ENCODE peak calls at places on chromosomes 6 and 20, in five cellular contexts. H is stimulated activated CD4-positive, alpha-beta T cell treated with anti-CD3 and anti-CD28 coated beads, Interleukin-2, amount 100 ng/mL, for 48 hours; Q is stimulated activated naive CD8-positive, alpha-beta T cell treated with anti-CD3 and anti-CD28 coated beads, Interleukin-15, Interleukin-2, amounts not matched to agents 100 U/mL and 50 U/mL, for 24 hours; M is epithelial cell of esophagus; X is hepatic stellate cell. L is an unnamed sample.

GRCh38 chr20:64035933-64036345 is at the start of gene C20orf204:
- DNase-seq in M (no peak), H (no peak), X (no peak), Q (no peak), L (no peak)

GRCh38 chr6:6407061-6407723 is 86.7 kb upstream of the F13A1 start:
- DNase-seq in M (no peak), X (no peak), Q (no peak), H (no peak), L (no peak)

GRCh38 chr6:108524528-108525218 is 36.0 kb upstream of the FOXO3 start:
- DNase-seq in H (no peak), X (peak; percentile 14), Q (no peak), M (no peak), L (no peak)

GRCh38 chr6:154359679-154360078 is 3.1 kb upstream of the IPCEF1 start:
- DNase-seq in Q (no peak), M (no peak), H (no peak), X (no peak), L (no peak)

GRCh38 chr6:43093361-43094289 is 17.5 kb downstream of the PTK7 start:
- DNase-seq in H (no peak), Q (no peak), X (peak; percentile 69), M (peak; percentile 50), L (no peak)

GRCh38 chr6:70371454-70372105 is 41.7 kb upstream of the FAM135A start:
- DNase-seq in M (peak; percentile 88), Q (no peak), X (peak; percentile 17), H (no peak), L (peak; percentile 36)

GRCh38 chr20:38109657-38110524 is 55.2 kb downstream of the TGM2 start:
- DNase-seq in Q (no peak), X (peak; percentile 84), M (peak; percentile 87), H (no peak), L (peak; percentile 98)

GRCh38 chr6:153160221-153160620 is 29.1 kb upstream of the RGS17 start:
- DNase-seq in M (no peak), Q (no peak), X (no peak), H (no peak), L (no peak)

GRCh38 chr6:3026811-3027626 is 27.3 kb downstream of the NQO2 start:
- DNase-seq in Q (peak; percentile 28), M (no peak), H (no peak), X (no peak), L (no peak)

GRCh38 chr6:160221423-160221822 is 37.2 kb downstream of the SLC22A2 start:
- DNase-seq in M (peak; percentile 68), H (no peak), Q (no peak), X (no peak), L (no peak)

GRCh38 chr6:145147559-145147958 is 587.8 kb downstream of the EPM2A start:
- DNase-seq in M (peak; percentile 57), X (no peak), H (no peak), Q (no peak), L (no peak)

GRCh38 chr6:3405679-3406078 is 51.2 kb downstream of the SLC22A23 start:
- DNase-seq in M (peak; percentile 91), H (no peak), Q (no peak), X (no peak), L (no peak)

GRCh38 chr6:161536141-161536735 is 262.4 kb upstream of the AGPAT4 start:
- DNase-seq in Q (no peak), M (no peak), H (no peak), X (no peak), L (no peak)

GRCh38 chr6:130105996-130106704 is 87.8 kb downstream of the L3MBTL3 start:
- DNase-seq in Q (no peak), H (no peak), X (no peak), M (no peak), L (no peak)

GRCh38 chr6:1242439-1242838 is 69.5 kb upstream of the FOXQ1 start:
- DNase-seq in H (no peak), Q (no peak), M (no peak), X (no peak), L (no peak)

GRCh38 chr20:47205577-47206123 is 150.8 kb downstream of the ZMYND8 start:
- DNase-seq in X (peak; percentile 73), H (peak; percentile 58), Q (no peak), M (peak; percentile 70), L (peak; percentile 97)

GRCh38 chr20:40657526-40657925 is 31.5 kb downstream of the MAFB start:
- DNase-seq in H (no peak), Q (no peak), M (no peak), X (no peak), L (no peak)

GRCh38 chr20:4720121-4720976 is 1.4 kb upstream of the PRND start:
- DNase-seq in H (peak; percentile 74), Q (peak; percentile 80), M (peak; percentile 66), X (peak; percentile 85), L (peak; percentile 81)

GRCh38 chr6:83294676-83295075 is 101.5 kb downstream of the RWDD2A start:
- DNase-seq in H (no peak), Q (no peak), M (no peak), X (no peak), L (no peak)

GRCh38 chr6:125818225-125818657 is 27.5 kb downstream of the NCOA7 start:
- DNase-seq in X (no peak), Q (no peak), M (no peak), H (no peak), L (no peak)

GRCh38 chr6:22221211-22221610 is 75.6 kb downstream of the PRL start:
- DNase-seq in X (no peak), M (peak; percentile 72), Q (no peak), H (no peak), L (no peak)

GRCh38 chr6:74971631-74972030 is 234.2 kb downstream of the COL12A1 start:
- DNase-seq in H (no peak), X (no peak), M (no peak), Q (no peak), L (peak; percentile 5)

GRCh38 chr6:44920952-44921491 is 407.1 kb upstream of the RUNX2 start:
- DNase-seq in X (no peak), Q (no peak), M (no peak), H (no peak), L (no peak)

GRCh38 chr6:30463651-30464618 is 25.4 kb upstream of the HLA-E start:
- DNase-seq in M (peak; percentile 21), Q (peak; percentile 69), X (peak; percentile 41), H (peak; percentile 49), L (no peak)

GRCh38 chr20:40683221-40683893 is 5.7 kb downstream of the MAFB start:
- DNase-seq in X (peak; percentile 77), M (peak; percentile 70), H (no peak), Q (no peak), L (no peak)

GRCh38 chr6:24357336-24358218 is at the start of gene DCDC2:
- DNase-seq in M (peak; percentile 61), Q (peak; percentile 27), X (no peak), H (peak; percentile 36), L (no peak)

GRCh38 chr6:139409026-139409425 is 34.6 kb upstream of the CITED2 start:
- DNase-seq in Q (no peak), M (peak; percentile 77), H (no peak), X (peak; percentile 51), L (no peak)

GRCh38 chr6:47733879-47734558 is 35.6 kb downstream of the ADGRF4 start:
- DNase-seq in H (no peak), Q (no peak), M (peak; percentile 72), X (no peak), L (peak; percentile 10)

GRCh38 chr20:58945967-58946631 is 35.0 kb upstream of the NELFCD start:
- DNase-seq in Q (no peak), H (no peak), X (no peak), M (no peak), L (no peak)

GRCh38 chr6:132511159-132511835 is 1.6 kb downstream of the STX7 start:
- DNase-seq in H (no peak), X (no peak), M (peak; percentile 5), Q (no peak), L (no peak)

GRCh38 chr20:62300319-62300718 is 2.5 kb upstream of the ADRM1 start:
- DNase-seq in Q (no peak), X (no peak), M (no peak), H (no peak), L (no peak)

GRCh38 chr20:53922901-53923314 is 147.5 kb downstream of the BCAS1 start:
- DNase-seq in M (no peak), Q (no peak), X (no peak), H (no peak), L (no peak)

GRCh38 chr20:3135507-3136070 is 24.1 kb downstream of the FASTKD5 start:
- DNase-seq in X (no peak), H (no peak), Q (no peak), M (peak; percentile 34), L (no peak)

GRCh38 chr20:61951695-61952533 is 113.8 kb downstream of the TAF4 start:
- DNase-seq in Q (no peak), M (no peak), X (no peak), H (no peak), L (no peak)

GRCh38 chr6:148342146-148343027 is at the start of gene SASH1:
- DNase-seq in Q (peak; percentile 10), M (peak; percentile 89), X (peak; percentile 64), H (peak; percentile 1), L (peak; percentile 61)

GRCh38 chr6:29652198-29652584 is 4.7 kb upstream of the MOG start:
- DNase-seq in M (no peak), Q (no peak), X (no peak), H (no peak), L (no peak)